ENCODE peak calls at places on chromosomes 12 and 14, in five cellular contexts. M, G, P, Z and U are unnamed samples.

GRCh38 chr14:68795602-68796417 is 2.9 kb upstream of the ZFP36L1 start:
- DNase-seq in M (peak), G (no peak), P (peak), Z (no peak), U (peak)

GRCh38 chr12:52441320-52441911 is 7.2 kb upstream of the KRT75 start:
- DNase-seq in M (no peak), G (no peak), P (no peak), Z (no peak), U (peak)

GRCh38 chr12:131366261-131366871 is 344.5 kb upstream of the SFSWAP start:
- DNase-seq in M (no peak), G (no peak), P (no peak), Z (no peak), U (no peak)

GRCh38 chr12:66359300-66359699 is 57.0 kb downstream of the HELB start:
- DNase-seq in M (no peak), G (no peak), P (no peak), Z (no peak), U (no peak)

GRCh38 chr14:87566986-87567385 is 426.0 kb downstream of the GALC start:
- DNase-seq in M (no peak), G (no peak), P (no peak), Z (no peak), U (peak)

GRCh38 chr12:66190519-66191406 is 1.7 kb downstream of the IRAK3 start:
- DNase-seq in M (no peak), G (no peak), P (peak), Z (no peak), U (no peak)

GRCh38 chr12:115570271-115570777 is 707.2 kb downstream of the MED13L start:
- DNase-seq in M (no peak), G (no peak), P (peak), Z (no peak), U (no peak)

GRCh38 chr14:70018713-70019201 is 139.5 kb downstream of the SMOC1 start:
- DNase-seq in M (no peak), G (no peak), P (no peak), Z (peak), U (no peak)

GRCh38 chr14:104460920-104461651 is 118.5 kb upstream of the C14orf180 start:
- DNase-seq in M (no peak), G (no peak), P (peak), Z (no peak), U (no peak)

GRCh38 chr12:6280053-6280469 is 30.4 kb upstream of the PLEKHG6 start:
- DNase-seq in M (no peak), G (no peak), P (no peak), Z (no peak), U (peak)

GRCh38 chr12:127239781-127240180 is 1027.2 kb upstream of the TMEM132C start:
- DNase-seq in M (no peak), G (no peak), P (no peak), Z (no peak), U (no peak)

GRCh38 chr12:12357697-12358476 is 1.0 kb downstream of the BORCS5 start:
- DNase-seq in M (no peak), G (no peak), P (peak), Z (no peak), U (no peak)

GRCh38 chr12:119589634-119590033 is 3.9 kb upstream of the TMEM233 start:
- DNase-seq in M (no peak), G (no peak), P (no peak), Z (no peak), U (no peak)

GRCh38 chr12:39252628-39253027 is 190.3 kb downstream of the KIF21A start:
- DNase-seq in M (no peak), G (no peak), P (no peak), Z (no peak), U (no peak)

GRCh38 chr12:77238368-77238767 is 173.0 kb upstream of the E2F7 start:
- DNase-seq in M (no peak), G (no peak), P (no peak), Z (no peak), U (no peak)

GRCh38 chr12:109389146-109389545 is 41.4 kb downstream of the MYO1H start:
- DNase-seq in M (no peak), G (no peak), P (no peak), Z (no peak), U (no peak)

GRCh38 chr14:92217956-92218355 is 96.2 kb downstream of the CPSF2 start:
- DNase-seq in M (no peak), G (no peak), P (no peak), Z (no peak), U (no peak)

GRCh38 chr12:19186722-19187661 is 57.5 kb downstream of the PLEKHA5 start:
- DNase-seq in M (no peak), G (no peak), P (peak), Z (no peak), U (peak)

GRCh38 chr14:52315355-52315718 is 1.2 kb downstream of the PTGER2 start:
- DNase-seq in M (no peak), G (no peak), P (no peak), Z (no peak), U (no peak)

GRCh38 chr14:55954108-55954507 is 164.1 kb upstream of the PELI2 start:
- DNase-seq in M (no peak), G (no peak), P (no peak), Z (no peak), U (peak)

GRCh38 chr14:35992816-35993511 is 166.8 kb downstream of the BRMS1L start:
- DNase-seq in M (no peak), G (no peak), P (no peak), Z (no peak), U (no peak)

GRCh38 chr14:88546621-88547385 is 8.0 kb downstream of the PTPN21 start:
- DNase-seq in M (no peak), G (no peak), P (no peak), Z (no peak), U (no peak)

GRCh38 chr12:104458645-104459555 is 2.2 kb downstream of the CHST11 start:
- DNase-seq in M (no peak), G (no peak), P (peak), Z (no peak), U (peak)

GRCh38 chr12:54195080-54195479 is 6.3 kb upstream of the SMUG1 start:
- DNase-seq in M (no peak), G (no peak), P (no peak), Z (no peak), U (no peak)

GRCh38 chr12:61870658-61871559 is 389.3 kb upstream of the USP15 start:
- DNase-seq in M (no peak), G (no peak), P (no peak), Z (no peak), U (no peak)

GRCh38 chr12:21026302-21026701 is 104.7 kb upstream of the SLCO1B1 start:
- DNase-seq in M (no peak), G (no peak), P (peak), Z (no peak), U (no peak)

GRCh38 chr12:125351788-125352187 is 286.6 kb downstream of the AACS start:
- DNase-seq in M (no peak), G (no peak), P (no peak), Z (no peak), U (no peak)

GRCh38 chr12:105523164-105524057 is 192.9 kb downstream of the C12orf75 start:
- DNase-seq in M (no peak), G (no peak), P (no peak), Z (no peak), U (peak)

GRCh38 chr12:127485528-127485927 is 781.4 kb upstream of the TMEM132C start:
- DNase-seq in M (no peak), G (no peak), P (peak), Z (no peak), U (no peak)

GRCh38 chr12:22032732-22033131 is 13.3 kb upstream of the CMAS start:
- DNase-seq in M (no peak), G (no peak), P (no peak), Z (no peak), U (no peak)

GRCh38 chr14:101055106-101055662 is 151.7 kb upstream of the RTL1 start:
- DNase-seq in M (no peak), G (no peak), P (no peak), Z (no peak), U (no peak)

GRCh38 chr14:46405095-46405494 is 246.5 kb downstream of the RPL10L start:
- DNase-seq in M (no peak), G (no peak), P (no peak), Z (no peak), U (peak)

GRCh38 chr12:18304609-18305008 is 43.3 kb downstream of the PIK3C2G start:
- DNase-seq in M (no peak), G (no peak), P (no peak), Z (no peak), U (no peak)

GRCh38 chr12:47686645-47687240 is 19.1 kb downstream of the RPAP3 start:
- DNase-seq in M (no peak), G (no peak), P (peak), Z (no peak), U (no peak)

GRCh38 chr14:76948976-76949375 is 79.5 kb downstream of the IRF2BPL start:
- DNase-seq in M (no peak), G (no peak), P (no peak), Z (no peak), U (no peak)

GRCh38 chr12:89663577-89664357 is 44.9 kb downstream of the ATP2B1 start:
- DNase-seq in M (no peak), G (no peak), P (no peak), Z (no peak), U (peak)

GRCh38 chr14:76348898-76349297 is 27.0 kb upstream of the ESRRB start:
- DNase-seq in M (no peak), G (no peak), P (no peak), Z (no peak), U (no peak)

GRCh38 chr12:132111641-132112304 is 32.3 kb downstream of the DDX51 start:
- DNase-seq in M (no peak), G (no peak), P (no peak), Z (no peak), U (no peak)